ENCODE peak calls at places on chromosomes 6 and 20, in nine cellular contexts. One of them, this sample, is unnamed.

GRCh38 chr20:31966991-31967655 is 828 bp upstream of the XKR7 start:
- DNase-seq in A549: no peak
- DNase-seq in IMR-90: no peak
- DNase-seq in fibroblast of pulmonary artery: no peak
- DNase-seq in heart left ventricle: no peak
- DNase-seq in lung: no peak
- DNase-seq in left lung: no peak
- DNase-seq in GM23338: peak
- DNase-seq in choroid plexus epithelial cell: no peak
- DNase-seq in this sample: no peak

GRCh38 chr20:57009355-57009754 is 257.1 kb downstream of the BMP7 start:
- DNase-seq in A549: no peak
- DNase-seq in IMR-90: no peak
- DNase-seq in fibroblast of pulmonary artery: no peak
- DNase-seq in heart left ventricle: no peak
- DNase-seq in lung: no peak
- DNase-seq in left lung: no peak
- DNase-seq in GM23338: no peak
- DNase-seq in choroid plexus epithelial cell: no peak
- DNase-seq in this sample: no peak

GRCh38 chr6:55782275-55782674 is 93.1 kb downstream of the BMP5 start:
- DNase-seq in A549: no peak
- DNase-seq in IMR-90: no peak
- DNase-seq in fibroblast of pulmonary artery: no peak
- DNase-seq in heart left ventricle: no peak
- DNase-seq in lung: no peak
- DNase-seq in left lung: no peak
- DNase-seq in GM23338: peak
- DNase-seq in choroid plexus epithelial cell: no peak
- DNase-seq in this sample: no peak

GRCh38 chr20:60695223-60695622 is 556.8 kb upstream of the CDH4 start:
- DNase-seq in A549: peak
- DNase-seq in IMR-90: peak
- DNase-seq in fibroblast of pulmonary artery: peak
- DNase-seq in heart left ventricle: no peak
- DNase-seq in lung: no peak
- DNase-seq in left lung: peak
- DNase-seq in GM23338: no peak
- DNase-seq in choroid plexus epithelial cell: peak
- DNase-seq in this sample: no peak

GRCh38 chr20:48885237-48885636 is 36.3 kb upstream of the ARFGEF2 start:
- DNase-seq in A549: no peak
- DNase-seq in IMR-90: no peak
- DNase-seq in fibroblast of pulmonary artery: no peak
- DNase-seq in heart left ventricle: no peak
- DNase-seq in lung: no peak
- DNase-seq in left lung: no peak
- DNase-seq in GM23338: no peak
- DNase-seq in choroid plexus epithelial cell: no peak
- DNase-seq in this sample: no peak

GRCh38 chr20:50569864-50570836 is 60.0 kb downstream of the PTPN1 start:
- DNase-seq in A549: peak
- DNase-seq in IMR-90: peak
- DNase-seq in fibroblast of pulmonary artery: peak
- DNase-seq in heart left ventricle: no peak
- DNase-seq in lung: no peak
- DNase-seq in left lung: no peak
- DNase-seq in GM23338: peak
- DNase-seq in choroid plexus epithelial cell: peak
- DNase-seq in this sample: peak

GRCh38 chr20:16107172-16107870 is 465.9 kb downstream of the KIF16B start:
- DNase-seq in A549: no peak
- DNase-seq in IMR-90: no peak
- DNase-seq in fibroblast of pulmonary artery: no peak
- DNase-seq in heart left ventricle: no peak
- DNase-seq in lung: no peak
- DNase-seq in left lung: no peak
- DNase-seq in GM23338: no peak
- DNase-seq in choroid plexus epithelial cell: no peak
- DNase-seq in this sample: no peak

GRCh38 chr6:3001773-3002293 is 2.1 kb downstream of the NQO2 start:
- DNase-seq in A549: peak
- DNase-seq in IMR-90: peak
- DNase-seq in fibroblast of pulmonary artery: peak
- DNase-seq in heart left ventricle: no peak
- DNase-seq in lung: no peak
- DNase-seq in left lung: no peak
- DNase-seq in GM23338: peak
- DNase-seq in choroid plexus epithelial cell: peak
- DNase-seq in this sample: no peak

GRCh38 chr20:61903575-61904340 is 161.9 kb downstream of the TAF4 start:
- DNase-seq in A549: no peak
- DNase-seq in IMR-90: no peak
- DNase-seq in fibroblast of pulmonary artery: no peak
- DNase-seq in heart left ventricle: no peak
- DNase-seq in lung: no peak
- DNase-seq in left lung: no peak
- DNase-seq in GM23338: peak
- DNase-seq in choroid plexus epithelial cell: no peak
- DNase-seq in this sample: no peak

GRCh38 chr20:8790442-8791074 is 278.3 kb upstream of the PLCB4 start:
- DNase-seq in A549: peak
- DNase-seq in IMR-90: peak
- DNase-seq in fibroblast of pulmonary artery: peak
- DNase-seq in heart left ventricle: no peak
- DNase-seq in lung: no peak
- DNase-seq in left lung: no peak
- DNase-seq in GM23338: peak
- DNase-seq in choroid plexus epithelial cell: peak
- DNase-seq in this sample: no peak

GRCh38 chr6:148887181-148887580 is 140.4 kb downstream of the UST start:
- DNase-seq in A549: no peak
- DNase-seq in IMR-90: no peak
- DNase-seq in fibroblast of pulmonary artery: no peak
- DNase-seq in heart left ventricle: no peak
- DNase-seq in lung: no peak
- DNase-seq in left lung: no peak
- DNase-seq in GM23338: no peak
- DNase-seq in choroid plexus epithelial cell: no peak
- DNase-seq in this sample: no peak

GRCh38 chr20:63206878-63207277 is 9.1 kb downstream of the YTHDF1 start:
- DNase-seq in A549: no peak
- DNase-seq in IMR-90: peak
- DNase-seq in fibroblast of pulmonary artery: no peak
- DNase-seq in heart left ventricle: no peak
- DNase-seq in lung: no peak
- DNase-seq in left lung: no peak
- DNase-seq in GM23338: no peak
- DNase-seq in choroid plexus epithelial cell: no peak
- DNase-seq in this sample: no peak

DNA sequence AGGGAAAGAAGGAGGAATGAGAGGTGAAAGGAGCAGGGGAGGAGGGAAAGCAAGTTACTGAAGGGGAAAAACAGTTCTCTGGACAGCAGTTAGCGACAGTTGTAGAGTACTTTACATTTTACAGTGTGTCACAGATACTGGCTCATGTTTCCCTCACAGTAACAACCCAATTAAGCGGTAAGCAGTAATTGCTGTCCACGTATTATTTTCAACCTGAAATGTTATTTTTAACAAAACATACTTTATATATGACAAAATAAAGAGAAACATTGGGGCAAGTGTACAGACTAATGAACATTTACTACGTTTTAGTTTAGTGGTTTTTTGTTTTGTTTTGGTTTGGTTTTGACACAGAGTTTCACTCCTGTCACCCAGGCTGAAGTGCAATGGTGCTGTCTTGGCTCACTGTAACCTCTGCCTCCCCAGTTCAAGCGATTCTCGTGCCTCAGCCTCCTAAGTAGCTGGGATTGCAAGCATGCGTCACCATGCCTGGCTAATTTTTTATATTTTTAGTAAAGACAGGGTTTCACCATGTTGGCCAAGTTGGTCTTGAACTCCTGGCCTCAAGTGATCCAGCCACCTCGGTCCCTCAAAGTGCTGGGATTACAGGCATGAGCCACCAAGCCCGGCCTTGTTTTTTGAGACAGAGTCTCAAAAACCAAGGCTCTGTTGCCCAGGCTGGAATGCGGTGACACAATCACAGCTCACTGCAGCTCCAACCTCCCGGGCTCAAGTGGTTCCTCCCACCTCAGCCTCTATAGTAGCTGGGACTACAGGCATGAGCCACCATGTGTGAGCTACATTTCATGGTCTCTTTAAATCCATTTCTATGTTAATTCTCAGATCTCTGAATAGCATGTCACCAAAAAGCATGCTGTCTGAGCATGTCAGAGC is 22.6 kb upstream of the BTN3A2 start:
- DNase-seq in A549: peak
- DNase-seq in IMR-90: peak
- DNase-seq in fibroblast of pulmonary artery: peak
- DNase-seq in heart left ventricle: no peak
- DNase-seq in lung: no peak
- DNase-seq in left lung: no peak
- DNase-seq in GM23338: peak
- DNase-seq in choroid plexus epithelial cell: peak
- DNase-seq in this sample: peak
- TF ChIP-seq CTCF in A549: no peak
- TF ChIP-seq CTCF in IMR-90: no peak
- TF ChIP-seq CTCF in fibroblast of pulmonary artery: no peak
- TF ChIP-seq CTCF in heart left ventricle: no peak
- TF ChIP-seq CTCF in lung: no peak
- TF ChIP-seq CTCF in left lung: no peak
- TF ChIP-seq CTCF in GM23338: no peak
- TF ChIP-seq CTCF in choroid plexus epithelial cell: no peak
- TF ChIP-seq CTCF in this sample: no peak

DNA sequence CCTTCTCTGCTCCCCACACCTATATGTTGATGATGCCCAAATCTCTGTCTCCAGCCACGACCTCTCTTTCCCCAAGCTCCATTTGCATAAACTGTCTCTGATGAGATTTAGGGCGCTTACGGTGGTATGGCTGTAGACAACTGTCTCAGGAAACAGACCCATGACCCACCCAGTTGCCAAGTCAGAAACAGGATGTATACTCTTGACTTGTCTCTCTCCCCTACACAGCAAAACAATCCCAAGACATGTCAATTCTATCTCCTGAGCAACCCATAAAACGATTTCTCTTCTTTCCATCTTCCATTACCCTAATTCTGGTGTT is 13.9 kb downstream of the GNL1 start:
- DNase-seq in A549: no peak
- DNase-seq in IMR-90: no peak
- DNase-seq in fibroblast of pulmonary artery: no peak
- DNase-seq in heart left ventricle: no peak
- DNase-seq in lung: no peak
- DNase-seq in left lung: no peak
- DNase-seq in GM23338: no peak
- DNase-seq in choroid plexus epithelial cell: no peak
- DNase-seq in this sample: no peak
- H3K4me3 ChIP-seq in A549: no peak
- H3K4me3 ChIP-seq in IMR-90: no peak
- H3K4me3 ChIP-seq in fibroblast of pulmonary artery: no peak
- H3K4me3 ChIP-seq in heart left ventricle: no peak
- H3K4me3 ChIP-seq in lung: no peak
- H3K4me3 ChIP-seq in left lung: no peak
- H3K4me3 ChIP-seq in GM23338: no peak
- H3K4me3 ChIP-seq in choroid plexus epithelial cell: no peak
- H3K4me3 ChIP-seq in this sample: no peak

GRCh38 chr6:154705471-154706113 is 27.6 kb upstream of the SCAF8 start:
- DNase-seq in A549: no peak
- DNase-seq in IMR-90: no peak
- DNase-seq in fibroblast of pulmonary artery: peak
- DNase-seq in heart left ventricle: no peak
- DNase-seq in lung: no peak
- DNase-seq in left lung: no peak
- DNase-seq in GM23338: peak
- DNase-seq in choroid plexus epithelial cell: peak
- DNase-seq in this sample: no peak
- TF ChIP-seq CTCF in A549: no peak
- TF ChIP-seq CTCF in IMR-90: no peak
- TF ChIP-seq CTCF in fibroblast of pulmonary artery: peak
- TF ChIP-seq CTCF in heart left ventricle: peak
- TF ChIP-seq CTCF in lung: no peak
- TF ChIP-seq CTCF in left lung: no peak
- TF ChIP-seq CTCF in GM23338: no peak
- TF ChIP-seq CTCF in choroid plexus epithelial cell: peak
- TF ChIP-seq CTCF in this sample: no peak

DNA sequence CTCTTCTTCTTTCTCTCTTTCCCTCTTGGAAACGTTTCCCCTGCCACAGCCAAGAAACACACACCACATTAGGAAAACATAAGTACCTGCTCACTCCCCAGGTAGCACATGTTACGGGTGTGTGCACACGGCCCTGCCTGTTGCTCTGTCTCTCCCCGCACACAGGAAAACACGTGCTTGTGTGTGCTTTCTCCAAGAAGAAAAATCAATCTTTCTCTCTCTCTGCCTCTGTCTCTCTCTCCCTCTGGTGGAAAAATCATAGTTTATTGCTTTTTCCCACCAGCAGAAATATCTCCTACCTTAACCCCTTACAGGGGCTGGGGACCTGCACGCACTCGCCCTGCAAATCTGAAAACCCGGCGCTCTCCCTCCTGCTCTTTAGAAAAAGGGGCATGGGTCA is 102.3 kb downstream of the EDN3 start:
- DNase-seq in A549: peak
- DNase-seq in IMR-90: no peak
- DNase-seq in fibroblast of pulmonary artery: no peak
- DNase-seq in heart left ventricle: no peak
- DNase-seq in lung: no peak
- DNase-seq in left lung: no peak
- DNase-seq in GM23338: no peak
- DNase-seq in choroid plexus epithelial cell: peak
- DNase-seq in this sample: no peak
- H3K4me3 ChIP-seq in A549: no peak
- H3K4me3 ChIP-seq in IMR-90: no peak
- H3K4me3 ChIP-seq in fibroblast of pulmonary artery: no peak
- H3K4me3 ChIP-seq in heart left ventricle: no peak
- H3K4me3 ChIP-seq in lung: no peak
- H3K4me3 ChIP-seq in left lung: no peak
- H3K4me3 ChIP-seq in GM23338: peak
- H3K4me3 ChIP-seq in choroid plexus epithelial cell: no peak
- H3K4me3 ChIP-seq in this sample: no peak